ENCODE peak calls at places on chromosomes 2 and 18, in eight cellular contexts. One of them, this sample, is unnamed.

GRCh38 chr2:238886453-238887094 is 38.7 kb downstream of the TWIST2 start:
- DNase-seq in fibroblast of the aortic adventitia: no peak
- DNase-seq in GM23338: no peak
- DNase-seq in BE2C: no peak
- DNase-seq in cardiac fibroblast: no peak
- DNase-seq in endothelial cell of umbilical vein: no peak
- DNase-seq in retinal pigment epithelial cell: no peak
- DNase-seq in PC-3: no peak
- DNase-seq in this sample: no peak

GRCh38 chr2:204255068-204255467 is 290.2 kb upstream of the PARD3B start:
- DNase-seq in fibroblast of the aortic adventitia: no peak
- DNase-seq in GM23338: no peak
- DNase-seq in BE2C: no peak
- DNase-seq in cardiac fibroblast: no peak
- DNase-seq in endothelial cell of umbilical vein: no peak
- DNase-seq in retinal pigment epithelial cell: no peak
- DNase-seq in PC-3: no peak
- DNase-seq in this sample: no peak

GRCh38 chr18:7941533-7941932 is 374.4 kb downstream of the PTPRM start:
- DNase-seq in fibroblast of the aortic adventitia: no peak
- DNase-seq in GM23338: no peak
- DNase-seq in BE2C: peak
- DNase-seq in cardiac fibroblast: no peak
- DNase-seq in endothelial cell of umbilical vein: peak
- DNase-seq in retinal pigment epithelial cell: no peak
- DNase-seq in PC-3: no peak
- DNase-seq in this sample: no peak

GRCh38 chr2:40202798-40203400 is 249.0 kb downstream of the SLC8A1 start:
- DNase-seq in fibroblast of the aortic adventitia: peak
- DNase-seq in GM23338: no peak
- DNase-seq in BE2C: no peak
- DNase-seq in cardiac fibroblast: peak
- DNase-seq in endothelial cell of umbilical vein: no peak
- DNase-seq in retinal pigment epithelial cell: peak
- DNase-seq in PC-3: no peak
- DNase-seq in this sample: no peak

GRCh38 chr2:172106128-172106961 is 3.6 kb upstream of the DLX2 start:
- DNase-seq in fibroblast of the aortic adventitia: peak
- DNase-seq in GM23338: peak
- DNase-seq in BE2C: peak
- DNase-seq in cardiac fibroblast: peak
- DNase-seq in endothelial cell of umbilical vein: peak
- DNase-seq in retinal pigment epithelial cell: no peak
- DNase-seq in PC-3: peak
- DNase-seq in this sample: no peak

GRCh38 chr2:9002313-9002636 is 1.2 kb downstream of the MBOAT2 start:
- DNase-seq in fibroblast of the aortic adventitia: peak
- DNase-seq in GM23338: no peak
- DNase-seq in BE2C: no peak
- DNase-seq in cardiac fibroblast: no peak
- DNase-seq in endothelial cell of umbilical vein: no peak
- DNase-seq in retinal pigment epithelial cell: no peak
- DNase-seq in PC-3: peak
- DNase-seq in this sample: no peak

GRCh38 chr18:74963820-74964446 is 245.0 kb downstream of the PTGR3 start:
- DNase-seq in fibroblast of the aortic adventitia: peak
- DNase-seq in GM23338: peak
- DNase-seq in BE2C: peak
- DNase-seq in cardiac fibroblast: peak
- DNase-seq in endothelial cell of umbilical vein: peak
- DNase-seq in retinal pigment epithelial cell: no peak
- DNase-seq in PC-3: peak
- DNase-seq in this sample: no peak

GRCh38 chr2:144131042-144131441 is 388.9 kb downstream of the ZEB2 start:
- DNase-seq in fibroblast of the aortic adventitia: peak
- DNase-seq in GM23338: no peak
- DNase-seq in BE2C: no peak
- DNase-seq in cardiac fibroblast: peak
- DNase-seq in endothelial cell of umbilical vein: peak
- DNase-seq in retinal pigment epithelial cell: no peak
- DNase-seq in PC-3: peak
- DNase-seq in this sample: no peak

GRCh38 chr2:219010162-219010756 is 17.0 kb upstream of the CRYBA2 start:
- DNase-seq in fibroblast of the aortic adventitia: no peak
- DNase-seq in GM23338: peak
- DNase-seq in BE2C: no peak
- DNase-seq in cardiac fibroblast: no peak
- DNase-seq in endothelial cell of umbilical vein: no peak
- DNase-seq in retinal pigment epithelial cell: no peak
- DNase-seq in PC-3: peak
- DNase-seq in this sample: no peak

GRCh38 chr18:6009751-6010150 is 114.4 kb upstream of the TMEM200C start:
- DNase-seq in fibroblast of the aortic adventitia: peak
- DNase-seq in GM23338: no peak
- DNase-seq in BE2C: no peak
- DNase-seq in cardiac fibroblast: peak
- DNase-seq in endothelial cell of umbilical vein: no peak
- DNase-seq in retinal pigment epithelial cell: no peak
- DNase-seq in PC-3: peak
- DNase-seq in this sample: no peak

GRCh38 chr2:190340369-190340768 is 3.0 kb upstream of the INPP1 start:
- DNase-seq in fibroblast of the aortic adventitia: no peak
- DNase-seq in GM23338: peak
- DNase-seq in BE2C: no peak
- DNase-seq in cardiac fibroblast: peak
- DNase-seq in endothelial cell of umbilical vein: no peak
- DNase-seq in retinal pigment epithelial cell: no peak
- DNase-seq in PC-3: peak
- DNase-seq in this sample: no peak

GRCh38 chr2:69983392-69983791 is 22.0 kb upstream of the ASPRV1 start:
- DNase-seq in fibroblast of the aortic adventitia: no peak
- DNase-seq in GM23338: no peak
- DNase-seq in BE2C: no peak
- DNase-seq in cardiac fibroblast: no peak
- DNase-seq in endothelial cell of umbilical vein: no peak
- DNase-seq in retinal pigment epithelial cell: no peak
- DNase-seq in PC-3: no peak
- DNase-seq in this sample: no peak

GRCh38 chr2:196291873-196292800 is 120.8 kb upstream of the STK17B start:
- DNase-seq in fibroblast of the aortic adventitia: no peak
- DNase-seq in GM23338: peak
- DNase-seq in BE2C: no peak
- DNase-seq in cardiac fibroblast: no peak
- DNase-seq in endothelial cell of umbilical vein: no peak
- DNase-seq in retinal pigment epithelial cell: no peak
- DNase-seq in PC-3: peak
- DNase-seq in this sample: peak

GRCh38 chr2:186423481-186423880 is 62.6 kb upstream of the ZC3H15 start:
- DNase-seq in fibroblast of the aortic adventitia: no peak
- DNase-seq in GM23338: no peak
- DNase-seq in BE2C: no peak
- DNase-seq in cardiac fibroblast: no peak
- DNase-seq in endothelial cell of umbilical vein: no peak
- DNase-seq in retinal pigment epithelial cell: no peak
- DNase-seq in PC-3: no peak
- DNase-seq in this sample: no peak

GRCh38 chr2:103527278-103527677 is 765.4 kb downstream of the TMEM182 start:
- DNase-seq in fibroblast of the aortic adventitia: no peak
- DNase-seq in GM23338: no peak
- DNase-seq in BE2C: no peak
- DNase-seq in cardiac fibroblast: no peak
- DNase-seq in endothelial cell of umbilical vein: no peak
- DNase-seq in retinal pigment epithelial cell: no peak
- DNase-seq in PC-3: no peak
- DNase-seq in this sample: no peak

GRCh38 chr2:119682578-119682977 is 3.6 kb downstream of the TMEM177 start:
- DNase-seq in fibroblast of the aortic adventitia: no peak
- DNase-seq in GM23338: no peak
- DNase-seq in BE2C: no peak
- DNase-seq in cardiac fibroblast: no peak
- DNase-seq in endothelial cell of umbilical vein: no peak
- DNase-seq in retinal pigment epithelial cell: no peak
- DNase-seq in PC-3: no peak
- DNase-seq in this sample: no peak

GRCh38 chr2:109020217-109020637 is 31.2 kb upstream of the EDAR start:
- DNase-seq in fibroblast of the aortic adventitia: peak
- DNase-seq in GM23338: peak
- DNase-seq in BE2C: no peak
- DNase-seq in cardiac fibroblast: peak
- DNase-seq in endothelial cell of umbilical vein: no peak
- DNase-seq in retinal pigment epithelial cell: peak
- DNase-seq in PC-3: no peak
- DNase-seq in this sample: no peak

GRCh38 chr2:47309952-47310800 is 92.8 kb upstream of the MSH2 start:
- DNase-seq in fibroblast of the aortic adventitia: peak
- DNase-seq in GM23338: peak
- DNase-seq in BE2C: no peak
- DNase-seq in cardiac fibroblast: peak
- DNase-seq in endothelial cell of umbilical vein: no peak
- DNase-seq in retinal pigment epithelial cell: no peak
- DNase-seq in PC-3: no peak
- DNase-seq in this sample: no peak

GRCh38 chr2:65040414-65041261 is 15.6 kb upstream of the CEP68 start:
- DNase-seq in fibroblast of the aortic adventitia: peak
- DNase-seq in GM23338: peak
- DNase-seq in BE2C: peak
- DNase-seq in cardiac fibroblast: peak
- DNase-seq in endothelial cell of umbilical vein: peak
- DNase-seq in retinal pigment epithelial cell: no peak
- DNase-seq in PC-3: peak
- DNase-seq in this sample: no peak

GRCh38 chr18:59008302-59008974 is 131.2 kb upstream of the SEC11C start:
- DNase-seq in fibroblast of the aortic adventitia: peak
- DNase-seq in GM23338: peak
- DNase-seq in BE2C: no peak
- DNase-seq in cardiac fibroblast: peak
- DNase-seq in endothelial cell of umbilical vein: no peak
- DNase-seq in retinal pigment epithelial cell: no peak
- DNase-seq in PC-3: peak
- DNase-seq in this sample: no peak

GRCh38 chr18:59909289-59910036 is 9.7 kb downstream of the PMAIP1 start:
- DNase-seq in fibroblast of the aortic adventitia: peak
- DNase-seq in GM23338: no peak
- DNase-seq in BE2C: no peak
- DNase-seq in cardiac fibroblast: peak
- DNase-seq in endothelial cell of umbilical vein: peak
- DNase-seq in retinal pigment epithelial cell: no peak
- DNase-seq in PC-3: no peak
- DNase-seq in this sample: no peak

GRCh38 chr2:52526735-52527134 is 1240.9 kb upstream of the CHAC2 start:
- DNase-seq in fibroblast of the aortic adventitia: no peak
- DNase-seq in GM23338: no peak
- DNase-seq in BE2C: no peak
- DNase-seq in cardiac fibroblast: no peak
- DNase-seq in endothelial cell of umbilical vein: no peak
- DNase-seq in retinal pigment epithelial cell: no peak
- DNase-seq in PC-3: no peak
- DNase-seq in this sample: no peak

GRCh38 chr2:98140210-98140609 is 53.2 kb downstream of the VWA3B start:
- DNase-seq in fibroblast of the aortic adventitia: no peak
- DNase-seq in GM23338: no peak
- DNase-seq in BE2C: no peak
- DNase-seq in cardiac fibroblast: peak
- DNase-seq in endothelial cell of umbilical vein: no peak
- DNase-seq in retinal pigment epithelial cell: no peak
- DNase-seq in PC-3: no peak
- DNase-seq in this sample: no peak
- H3K4me3 ChIP-seq in fibroblast of the aortic adventitia: no peak
- H3K4me3 ChIP-seq in GM23338: no peak
- H3K4me3 ChIP-seq in BE2C: no peak
- H3K4me3 ChIP-seq in cardiac fibroblast: no peak
- H3K4me3 ChIP-seq in endothelial cell of umbilical vein: no peak
- H3K4me3 ChIP-seq in retinal pigment epithelial cell: no peak
- H3K4me3 ChIP-seq in PC-3: no peak
- H3K4me3 ChIP-seq in this sample: no peak

GRCh38 chr18:10863026-10863425 is 286.3 kb downstream of the PIEZO2 start:
- DNase-seq in fibroblast of the aortic adventitia: no peak
- DNase-seq in GM23338: no peak
- DNase-seq in BE2C: no peak
- DNase-seq in cardiac fibroblast: peak
- DNase-seq in endothelial cell of umbilical vein: peak
- DNase-seq in retinal pigment epithelial cell: no peak
- DNase-seq in PC-3: no peak
- DNase-seq in this sample: no peak

GRCh38 chr18:10860937-10861336 is 288.4 kb downstream of the PIEZO2 start:
- DNase-seq in fibroblast of the aortic adventitia: peak
- DNase-seq in GM23338: no peak
- DNase-seq in BE2C: no peak
- DNase-seq in cardiac fibroblast: no peak
- DNase-seq in endothelial cell of umbilical vein: no peak
- DNase-seq in retinal pigment epithelial cell: no peak
- DNase-seq in PC-3: no peak
- DNase-seq in this sample: no peak

GRCh38 chr18:10860382-10860781 is 289.0 kb downstream of the PIEZO2 start:
- DNase-seq in fibroblast of the aortic adventitia: no peak
- DNase-seq in GM23338: no peak
- DNase-seq in BE2C: no peak
- DNase-seq in cardiac fibroblast: no peak
- DNase-seq in endothelial cell of umbilical vein: no peak
- DNase-seq in retinal pigment epithelial cell: no peak
- DNase-seq in PC-3: no peak
- DNase-seq in this sample: no peak

DNA sequence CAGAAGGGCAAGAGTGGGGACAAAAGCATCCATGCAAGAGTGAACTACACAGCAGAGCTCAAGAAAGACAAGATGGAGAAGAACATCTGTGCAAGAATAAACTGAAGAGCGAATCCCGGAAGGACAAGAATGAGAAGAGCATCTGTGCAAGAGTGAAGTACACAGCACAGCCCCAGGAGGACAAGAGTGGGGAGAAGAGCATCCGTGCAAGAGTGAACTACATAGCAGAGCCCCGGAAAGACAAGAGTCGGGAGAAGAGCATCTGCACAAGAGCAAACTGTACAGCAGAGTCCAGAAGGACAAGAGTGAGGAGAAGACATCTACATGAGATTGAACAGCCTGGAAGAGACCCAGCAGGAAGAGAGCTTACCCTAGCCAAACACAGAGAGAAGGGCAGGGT is 284.6 kb downstream of the PIEZO2 start:
- DNase-seq in fibroblast of the aortic adventitia: no peak
- DNase-seq in GM23338: no peak
- DNase-seq in BE2C: no peak
- DNase-seq in cardiac fibroblast: no peak
- DNase-seq in endothelial cell of umbilical vein: no peak
- DNase-seq in retinal pigment epithelial cell: no peak
- DNase-seq in PC-3: no peak
- DNase-seq in this sample: no peak
- TF ChIP-seq CTCF in fibroblast of the aortic adventitia: no peak
- TF ChIP-seq CTCF in GM23338: no peak
- TF ChIP-seq CTCF in BE2C: no peak
- TF ChIP-seq CTCF in cardiac fibroblast: no peak
- TF ChIP-seq CTCF in endothelial cell of umbilical vein: no peak
- TF ChIP-seq CTCF in retinal pigment epithelial cell: no peak
- TF ChIP-seq CTCF in PC-3: no peak
- TF ChIP-seq CTCF in this sample: no peak

GRCh38 chr18:9946831-9947230 is 33.0 kb downstream of the VAPA start:
- DNase-seq in fibroblast of the aortic adventitia: no peak
- DNase-seq in GM23338: no peak
- DNase-seq in BE2C: no peak
- DNase-seq in cardiac fibroblast: peak
- DNase-seq in endothelial cell of umbilical vein: no peak
- DNase-seq in retinal pigment epithelial cell: no peak
- DNase-seq in PC-3: no peak
- DNase-seq in this sample: no peak
- H3K4me3 ChIP-seq in fibroblast of the aortic adventitia: no peak
- H3K4me3 ChIP-seq in GM23338: no peak
- H3K4me3 ChIP-seq in BE2C: no peak
- H3K4me3 ChIP-seq in cardiac fibroblast: no peak
- H3K4me3 ChIP-seq in endothelial cell of umbilical vein: no peak
- H3K4me3 ChIP-seq in retinal pigment epithelial cell: no peak
- H3K4me3 ChIP-seq in PC-3: no peak
- H3K4me3 ChIP-seq in this sample: no peak

GRCh38 chr2:128260239-128261138 is 58.2 kb downstream of the HS6ST1 start:
- DNase-seq in fibroblast of the aortic adventitia: peak
- DNase-seq in GM23338: peak
- DNase-seq in BE2C: no peak
- DNase-seq in cardiac fibroblast: peak
- DNase-seq in endothelial cell of umbilical vein: peak
- DNase-seq in retinal pigment epithelial cell: peak
- DNase-seq in PC-3: peak
- DNase-seq in this sample: no peak
- TF ChIP-seq CTCF in fibroblast of the aortic adventitia: peak
- TF ChIP-seq CTCF in GM23338: no peak
- TF ChIP-seq CTCF in BE2C: no peak
- TF ChIP-seq CTCF in cardiac fibroblast: peak
- TF ChIP-seq CTCF in endothelial cell of umbilical vein: no peak
- TF ChIP-seq CTCF in retinal pigment epithelial cell: peak
- TF ChIP-seq CTCF in PC-3: no peak
- TF ChIP-seq CTCF in this sample: no peak